ENCODE peak calls at places on chromosomes 3 and 15, in four cellular contexts. One of them, this sample, is unnamed.

GRCh38 chr3:179811321-179812095 is 158.7 kb downstream of the USP13 start:
- DNase-seq in GM12878: peak
- DNase-seq in H1: peak
- DNase-seq in K562: peak
- DNase-seq in this sample: peak

GRCh38 chr3:30646181-30646876 is 39.9 kb downstream of the TGFBR2 start:
- DNase-seq in H1: no peak
- DNase-seq in K562: no peak
- DNase-seq in GM12878: no peak
- DNase-seq in this sample: no peak

GRCh38 chr3:129052675-129053074 is 7.9 kb upstream of the GP9 start:
- DNase-seq in GM12878: no peak
- DNase-seq in H1: no peak
- DNase-seq in K562: no peak
- DNase-seq in this sample: no peak

GRCh38 chr15:62287066-62287857 is 122.2 kb upstream of the C2CD4B start:
- DNase-seq in K562: no peak
- DNase-seq in GM12878: no peak
- DNase-seq in H1: no peak
- DNase-seq in this sample: no peak

GRCh38 chr3:882526-882925 is 210.3 kb upstream of the CNTN6 start:
- DNase-seq in K562: no peak
- DNase-seq in GM12878: no peak
- DNase-seq in H1: no peak
- DNase-seq in this sample: no peak

GRCh38 chr3:156642750-156643728 is 31.4 kb upstream of the TIPARP start:
- DNase-seq in K562: no peak
- DNase-seq in H1: no peak
- DNase-seq in GM12878: no peak
- DNase-seq in this sample: no peak

GRCh38 chr3:48402281-48402732 is 27.6 kb downstream of the PLXNB1 start:
- DNase-seq in GM12878: no peak
- DNase-seq in H1: no peak
- DNase-seq in K562: peak
- DNase-seq in this sample: no peak

GRCh38 chr15:79919090-79919748 is 22.4 kb upstream of the MTHFS start:
- DNase-seq in H1: no peak
- DNase-seq in K562: no peak
- DNase-seq in GM12878: no peak
- DNase-seq in this sample: no peak

GRCh38 chr3:37668431-37668830 is 193.2 kb upstream of the CTDSPL start:
- DNase-seq in GM12878: no peak
- DNase-seq in H1: no peak
- DNase-seq in K562: no peak
- DNase-seq in this sample: no peak

GRCh38 chr15:51864408-51865056 is 35.1 kb downstream of the TMOD3 start:
- DNase-seq in GM12878: no peak
- DNase-seq in K562: no peak
- DNase-seq in H1: no peak
- DNase-seq in this sample: no peak

GRCh38 chr3:69649713-69650419 is 89.4 kb upstream of the MITF start:
- DNase-seq in K562: no peak
- DNase-seq in H1: no peak
- DNase-seq in GM12878: no peak
- DNase-seq in this sample: no peak

GRCh38 chr15:25171111-25171811 is 216.5 kb downstream of the SNRPN start:
- DNase-seq in K562: no peak
- DNase-seq in GM12878: no peak
- DNase-seq in H1: no peak
- DNase-seq in this sample: no peak

GRCh38 chr15:99105516-99106341 is 849 bp downstream of the SYNM start:
- DNase-seq in GM12878: no peak
- DNase-seq in K562: no peak
- DNase-seq in H1: no peak
- DNase-seq in this sample: no peak

GRCh38 chr15:83605595-83605994 is 48.3 kb upstream of the ADAMTSL3 start:
- DNase-seq in GM12878: no peak
- DNase-seq in K562: no peak
- DNase-seq in H1: no peak
- DNase-seq in this sample: no peak

GRCh38 chr3:13801361-13802214 is 78.3 kb downstream of the WNT7A start:
- DNase-seq in K562: no peak
- DNase-seq in H1: no peak
- DNase-seq in GM12878: no peak
- DNase-seq in this sample: no peak

GRCh38 chr15:83155937-83156336 is 48.5 kb downstream of the TM6SF1 start:
- DNase-seq in H1: no peak
- DNase-seq in GM12878: no peak
- DNase-seq in K562: no peak
- DNase-seq in this sample: no peak

GRCh38 chr15:41183580-41183979 is 47.0 kb downstream of the EXD1 start:
- DNase-seq in K562: no peak
- DNase-seq in GM12878: no peak
- DNase-seq in H1: no peak
- DNase-seq in this sample: no peak

GRCh38 chr3:117526485-117527079 is 817.0 kb downstream of the TUSC7 start:
- DNase-seq in GM12878: no peak
- DNase-seq in H1: no peak
- DNase-seq in K562: no peak
- DNase-seq in this sample: peak

GRCh38 chr15:95278532-95279265 is 1047.3 kb downstream of the MCTP2 start:
- DNase-seq in K562: no peak
- DNase-seq in GM12878: no peak
- DNase-seq in H1: no peak
- DNase-seq in this sample: no peak

GRCh38 chr3:115691964-115692363 is 68.7 kb downstream of the GAP43 start:
- DNase-seq in K562: no peak
- DNase-seq in GM12878: no peak
- DNase-seq in H1: no peak
- DNase-seq in this sample: no peak

GRCh38 chr3:136343873-136344281 is 93.7 kb downstream of the PCCB start:
- DNase-seq in K562: peak
- DNase-seq in H1: no peak
- DNase-seq in GM12878: no peak
- DNase-seq in this sample: peak

GRCh38 chr3:78988324-78988723 is 779.5 kb downstream of the ROBO1 start:
- DNase-seq in GM12878: no peak
- DNase-seq in K562: no peak
- DNase-seq in H1: no peak
- DNase-seq in this sample: peak

GRCh38 chr3:150218236-150218635 is 189.9 kb upstream of the TSC22D2 start:
- DNase-seq in H1: no peak
- DNase-seq in GM12878: no peak
- DNase-seq in K562: no peak
- DNase-seq in this sample: no peak

GRCh38 chr3:150222190-150222548 is 185.9 kb upstream of the TSC22D2 start:
- DNase-seq in K562: no peak
- DNase-seq in H1: no peak
- DNase-seq in GM12878: no peak
- DNase-seq in this sample: no peak

GRCh38 chr3:150220791-150221190 is 187.3 kb upstream of the TSC22D2 start:
- DNase-seq in GM12878: no peak
- DNase-seq in K562: no peak
- DNase-seq in H1: no peak
- DNase-seq in this sample: no peak

GRCh38 chr3:150218841-150219240 is 189.3 kb upstream of the TSC22D2 start:
- DNase-seq in K562: no peak
- DNase-seq in GM12878: no peak
- DNase-seq in H1: no peak
- DNase-seq in this sample: no peak

GRCh38 chr3:150220041-150220440 is 188.1 kb upstream of the TSC22D2 start:
- DNase-seq in H1: no peak
- DNase-seq in K562: no peak
- DNase-seq in GM12878: no peak
- DNase-seq in this sample: no peak
- TF ChIP-seq BRCA1 in H1: no peak
- TF ChIP-seq BRCA1 in K562: no peak
- TF ChIP-seq BRCA1 in GM12878: no peak
- TF ChIP-seq BRCA1 in this sample: no peak

DNA sequence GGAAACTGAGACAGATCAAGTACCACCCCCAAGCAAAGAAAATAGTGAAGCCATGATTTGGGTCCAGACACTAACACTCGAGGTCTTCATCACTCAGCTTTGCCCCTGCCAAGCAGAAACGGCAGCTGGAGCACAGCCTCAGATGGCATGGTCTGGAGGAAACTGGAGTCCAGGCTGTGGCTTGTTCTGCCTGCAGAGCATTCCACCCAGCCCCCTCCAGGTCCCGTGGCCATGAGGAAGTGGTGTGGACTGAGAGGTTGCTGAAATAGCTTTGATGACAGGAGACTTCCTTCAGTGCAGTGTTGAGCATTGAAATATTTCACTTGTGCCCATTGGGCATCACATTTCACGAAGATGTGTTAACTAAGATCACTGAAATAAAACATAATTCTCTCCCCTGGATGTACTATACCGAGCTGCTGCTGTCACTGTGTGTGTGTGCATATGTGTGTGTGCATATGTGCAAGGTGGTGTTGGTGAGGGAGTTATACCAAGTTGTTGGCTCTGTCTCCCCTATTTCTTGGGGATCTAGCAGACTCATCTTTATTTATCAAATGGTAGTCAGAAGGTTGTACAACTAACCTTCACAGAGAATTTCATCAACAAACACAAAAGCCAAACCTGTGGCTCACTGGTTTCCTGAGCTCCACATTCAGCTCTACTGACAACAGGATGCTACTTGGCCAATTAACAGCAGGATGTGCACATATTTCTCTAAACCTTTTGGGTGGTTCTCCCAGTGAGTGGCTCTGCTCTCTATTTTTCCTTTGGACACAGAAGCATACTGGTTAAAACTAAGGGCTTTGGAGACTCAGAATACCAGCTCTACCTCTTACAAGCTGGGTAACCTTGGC is 660.1 kb upstream of the CFAP20DC start:
- DNase-seq in GM12878: no peak
- DNase-seq in H1: no peak
- DNase-seq in K562: no peak
- DNase-seq in this sample: no peak
- TF ChIP-seq BRCA1 in GM12878: no peak
- TF ChIP-seq BRCA1 in H1: no peak
- TF ChIP-seq BRCA1 in K562: no peak
- TF ChIP-seq BRCA1 in this sample: no peak

DNA sequence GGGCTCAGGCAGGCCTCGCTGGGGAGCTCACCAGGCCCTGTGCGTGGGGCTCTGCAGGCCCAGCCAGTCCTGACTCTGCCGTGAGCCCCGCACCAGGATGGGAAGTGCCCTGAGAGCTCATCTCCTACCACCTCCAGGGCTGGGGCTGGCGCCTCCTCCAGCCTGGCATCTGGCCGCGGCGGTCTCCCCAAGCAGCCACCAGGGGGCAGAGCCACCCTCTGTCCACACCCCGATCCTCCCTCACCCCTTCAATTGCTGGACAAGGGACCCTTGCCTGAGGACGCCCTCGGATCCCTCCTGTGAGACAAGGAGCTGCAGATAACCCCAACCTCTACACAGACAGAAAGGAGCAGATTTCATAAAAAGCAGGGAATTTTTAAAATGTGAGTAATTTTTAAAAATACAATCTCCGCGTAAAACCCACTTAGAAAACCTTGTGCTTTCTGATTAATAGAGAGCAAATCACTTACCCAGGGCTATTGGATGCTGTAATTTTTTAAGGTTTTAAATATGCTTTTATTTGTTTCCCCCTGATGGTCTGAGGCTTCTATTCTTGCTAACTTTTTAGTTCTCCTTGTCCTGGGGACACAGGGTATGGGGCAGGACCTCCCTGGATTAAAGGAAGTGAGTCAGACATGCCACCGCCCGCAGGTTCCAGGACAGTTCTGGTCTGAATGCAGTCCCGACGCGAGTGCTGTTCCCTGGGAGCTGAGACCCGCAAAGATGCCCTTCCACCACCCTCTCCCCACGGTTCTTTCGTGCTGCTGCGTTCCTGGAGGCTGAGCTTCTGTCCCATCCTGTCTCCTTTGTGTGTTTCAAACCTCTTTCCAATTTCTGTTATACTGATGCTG is 52.3 kb upstream of the CHRNA7 start:
- DNase-seq in K562: peak
- DNase-seq in H1: no peak
- DNase-seq in GM12878: no peak
- DNase-seq in this sample: peak
- TF ChIP-seq BRCA1 in K562: no peak
- TF ChIP-seq BRCA1 in H1: no peak
- TF ChIP-seq BRCA1 in GM12878: no peak
- TF ChIP-seq BRCA1 in this sample: no peak

GRCh38 chr3:173938159-173938558 is 540.6 kb downstream of the NLGN1 start:
- DNase-seq in GM12878: no peak
- DNase-seq in K562: no peak
- DNase-seq in H1: no peak
- DNase-seq in this sample: peak

GRCh38 chr3:173939319-173939718 is 541.8 kb downstream of the NLGN1 start:
- DNase-seq in K562: no peak
- DNase-seq in H1: no peak
- DNase-seq in GM12878: no peak
- DNase-seq in this sample: no peak

GRCh38 chr3:173945081-173945652 is 547.6 kb downstream of the NLGN1 start:
- DNase-seq in H1: no peak
- DNase-seq in GM12878: no peak
- DNase-seq in K562: no peak
- DNase-seq in this sample: no peak

GRCh38 chr3:173945801-173946200 is 548.3 kb downstream of the NLGN1 start:
- DNase-seq in H1: no peak
- DNase-seq in K562: no peak
- DNase-seq in GM12878: no peak
- DNase-seq in this sample: no peak

GRCh38 chr3:173943264-173943663 is 545.7 kb downstream of the NLGN1 start:
- DNase-seq in K562: no peak
- DNase-seq in H1: no peak
- DNase-seq in GM12878: no peak
- DNase-seq in this sample: no peak
- TF ChIP-seq BRCA1 in K562: no peak
- TF ChIP-seq BRCA1 in H1: no peak
- TF ChIP-seq BRCA1 in GM12878: no peak
- TF ChIP-seq BRCA1 in this sample: no peak

DNA sequence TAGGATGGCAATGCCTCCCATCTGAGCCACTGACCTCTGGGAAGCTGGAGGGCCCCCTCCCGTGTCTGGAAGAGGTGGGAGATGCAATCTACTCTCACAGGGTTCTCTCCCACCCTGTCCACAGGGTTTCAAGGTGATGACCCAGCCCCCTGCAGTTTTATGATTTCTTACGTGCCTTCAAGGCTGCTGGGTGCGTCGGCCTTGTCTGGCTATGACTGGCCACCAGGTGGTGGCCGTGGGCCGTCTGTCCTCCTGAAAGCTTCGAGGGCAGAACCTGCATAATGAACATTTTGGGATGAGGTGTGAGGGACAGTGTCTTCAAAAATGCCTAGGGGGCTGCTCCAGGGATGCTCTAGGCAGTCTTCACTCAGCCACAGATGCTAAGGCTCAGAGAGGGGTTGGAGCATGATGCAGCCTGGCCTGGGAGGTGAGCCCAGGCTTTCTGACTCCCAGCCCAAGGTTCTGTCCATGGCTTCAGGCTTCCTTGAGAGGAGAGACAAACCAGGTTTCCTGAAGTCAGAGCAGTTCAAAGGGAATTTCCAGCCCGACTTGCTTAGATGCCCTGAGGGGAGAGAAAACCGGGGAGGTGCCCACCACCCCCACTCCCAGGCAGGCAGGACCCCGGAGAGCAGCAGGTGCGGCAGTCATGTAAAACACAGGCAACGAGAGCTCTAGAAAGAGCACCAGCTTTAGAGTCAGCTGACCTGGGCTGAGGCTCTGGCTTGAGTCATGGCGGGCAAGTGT is 18.7 kb downstream of the ISG20 start:
- DNase-seq in H1: no peak
- DNase-seq in GM12878: no peak
- DNase-seq in K562: peak
- DNase-seq in this sample: no peak
- TF ChIP-seq BRCA1 in H1: no peak
- TF ChIP-seq BRCA1 in GM12878: no peak
- TF ChIP-seq BRCA1 in K562: no peak
- TF ChIP-seq BRCA1 in this sample: no peak